ENCODE peak calls at places on chromosomes 4 and X, in four cellular contexts. K, E, X and I are unnamed samples.

GRCh38 chr4:118037955-118038354 is 3.7 kb downstream of the NDST3 start:
- DNase-seq in K (no peak), E (no peak), X (no peak), I (no peak)

GRCh38 chrX:39721570-39722279 is 376.0 kb downstream of the BCOR start:
- DNase-seq in E (no peak), K (no peak), X (no peak), I (no peak)

GRCh38 chrX:44036336-44036735 is 63.1 kb upstream of the NDP start:
- DNase-seq in K (no peak), X (no peak), E (no peak), I (no peak)

GRCh38 chr4:24886596-24886995 is 26.2 kb downstream of the CCDC149 start:
- DNase-seq in E (no peak), X (no peak), K (no peak), I (no peak)

GRCh38 chr4:151569650-151570049 is 160.7 kb downstream of the FHIP1A start:
- DNase-seq in K (no peak), E (no peak), X (no peak), I (no peak)

GRCh38 chrX:54530358-54530900 is 410 bp downstream of the GNL3L start:
- DNase-seq in E (no peak), K (no peak), X (peak), I (no peak)

GRCh38 chr4:158758142-158758541 is 10.7 kb upstream of the FNIP2 start:
- DNase-seq in X (no peak), K (no peak), E (no peak), I (peak)

GRCh38 chrX:139828037-139828436 is 104.8 kb downstream of the ATP11C start:
- DNase-seq in E (no peak), K (no peak), X (no peak), I (no peak)

GRCh38 chr4:42412251-42412650 is 15.0 kb downstream of the SHISA3 start:
- DNase-seq in E (no peak), X (no peak), K (no peak), I (peak)

GRCh38 chr4:122652379-122652778 is 31.5 kb upstream of the IL21 start:
- DNase-seq in X (peak), E (no peak), K (peak), I (no peak)

GRCh38 chr4:41887821-41888699 is 47.2 kb upstream of the TMEM33 start:
- DNase-seq in X (peak), K (peak), E (peak), I (peak)

GRCh38 chrX:67636532-67636931 is 92.7 kb downstream of the AR start:
- DNase-seq in K (no peak), X (no peak), E (no peak), I (no peak)

GRCh38 chr4:136927172-136927571 is 605.1 kb downstream of the PCDH18 start:
- DNase-seq in E (no peak), K (no peak), X (no peak), I (no peak)

GRCh38 chrX:74536142-74537010 is 78.0 kb downstream of the RLIM start:
- DNase-seq in K (no peak), E (no peak), X (no peak), I (no peak)
- H3K4me3 ChIP-seq in K (peak), E (peak), X (peak), I (peak)

GRCh38 chrX:69137911-69138310 is 27.3 kb downstream of the PJA1 start:
- DNase-seq in K (no peak), E (no peak), X (no peak), I (no peak)

GRCh38 chrX:69130448-69130847 is 34.8 kb downstream of the PJA1 start:
- DNase-seq in E (no peak), K (no peak), X (no peak), I (no peak)

GRCh38 chrX:69136546-69137331 is 28.5 kb downstream of the PJA1 start:
- DNase-seq in E (no peak), X (no peak), K (no peak), I (no peak)

GRCh38 chrX:69137371-69137881 is 27.8 kb downstream of the PJA1 start:
- DNase-seq in K (no peak), X (no peak), E (no peak), I (peak)

DNA sequence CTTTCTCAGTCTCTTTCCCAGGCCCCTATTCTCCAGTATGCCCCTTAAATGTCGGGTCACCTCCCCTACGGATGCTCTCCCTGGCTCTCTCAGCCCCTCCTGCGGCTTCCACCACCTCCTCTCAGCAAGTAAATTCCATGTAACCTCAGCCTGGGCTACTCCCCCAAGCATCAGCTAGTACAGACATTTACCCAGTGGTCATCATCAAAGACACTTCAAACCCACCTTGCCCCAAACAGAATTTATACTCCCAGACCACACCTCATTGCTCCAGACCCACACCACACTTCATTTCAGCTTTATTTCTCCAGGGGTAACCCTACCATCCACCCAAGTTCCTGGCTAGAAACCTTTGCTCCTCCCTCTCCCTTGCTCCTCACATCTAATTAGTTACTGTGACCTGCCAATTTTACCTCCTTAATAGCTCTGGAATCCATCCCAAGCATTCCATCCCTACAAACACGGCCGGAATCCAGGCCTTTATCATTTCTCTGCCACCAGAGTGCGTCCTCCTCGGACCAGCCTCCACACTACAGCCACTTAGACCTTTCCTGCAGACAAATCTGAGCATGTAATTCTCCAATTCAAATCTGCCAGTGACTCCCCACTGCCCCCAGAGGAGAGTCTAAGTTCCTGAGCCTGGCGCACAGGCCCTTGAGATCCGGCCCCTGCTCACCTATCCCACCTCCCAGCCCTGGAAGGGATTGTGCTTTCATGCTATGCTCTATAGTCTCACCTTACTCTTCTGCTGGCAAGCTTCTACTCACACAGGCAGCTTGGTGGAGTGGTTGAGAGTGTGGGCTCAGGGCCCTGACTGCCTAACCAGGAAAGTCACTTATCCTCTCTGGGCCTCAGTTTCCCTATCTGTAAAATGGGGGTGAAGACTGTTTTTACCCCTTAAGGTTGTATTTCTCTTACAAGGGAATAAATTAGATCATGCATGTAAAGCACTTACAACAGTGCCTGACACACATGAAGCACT is 31.4 kb downstream of the PJA1 start:
- DNase-seq in K (no peak), X (peak), E (no peak), I (peak)
- TF ChIP-seq CTCF in K (no peak), X (peak), E (peak), I (peak)

GRCh38 chrX:153502131-153502530 is 7.4 kb downstream of the BGN start:
- DNase-seq in K (no peak), E (no peak), X (no peak), I (no peak)
- H3K4me3 ChIP-seq in K (no peak), E (no peak), X (no peak), I (no peak)

GRCh38 chr4:74189331-74190043 is 31.6 kb downstream of the MTHFD2L start:
- DNase-seq in E (peak), K (no peak), X (peak), I (no peak)
- TF ChIP-seq CTCF in E (peak), K (peak), X (peak), I (peak)

GRCh38 chrX:6225307-6226052 is 3.2 kb downstream of the NLGN4X start:
- DNase-seq in E (no peak), X (no peak), K (no peak), I (no peak)

GRCh38 chrX:6227445-6227820 is 1.2 kb downstream of the NLGN4X start:
- DNase-seq in X (no peak), K (no peak), E (no peak), I (no peak)

GRCh38 chrX:6226646-6227444 is 1.8 kb downstream of the NLGN4X start:
- DNase-seq in E (no peak), X (no peak), K (no peak), I (no peak)

GRCh38 chrX:6228720-6229119 is at the start of gene NLGN4X:
- DNase-seq in K (no peak), E (no peak), X (no peak), I (no peak)

DNA sequence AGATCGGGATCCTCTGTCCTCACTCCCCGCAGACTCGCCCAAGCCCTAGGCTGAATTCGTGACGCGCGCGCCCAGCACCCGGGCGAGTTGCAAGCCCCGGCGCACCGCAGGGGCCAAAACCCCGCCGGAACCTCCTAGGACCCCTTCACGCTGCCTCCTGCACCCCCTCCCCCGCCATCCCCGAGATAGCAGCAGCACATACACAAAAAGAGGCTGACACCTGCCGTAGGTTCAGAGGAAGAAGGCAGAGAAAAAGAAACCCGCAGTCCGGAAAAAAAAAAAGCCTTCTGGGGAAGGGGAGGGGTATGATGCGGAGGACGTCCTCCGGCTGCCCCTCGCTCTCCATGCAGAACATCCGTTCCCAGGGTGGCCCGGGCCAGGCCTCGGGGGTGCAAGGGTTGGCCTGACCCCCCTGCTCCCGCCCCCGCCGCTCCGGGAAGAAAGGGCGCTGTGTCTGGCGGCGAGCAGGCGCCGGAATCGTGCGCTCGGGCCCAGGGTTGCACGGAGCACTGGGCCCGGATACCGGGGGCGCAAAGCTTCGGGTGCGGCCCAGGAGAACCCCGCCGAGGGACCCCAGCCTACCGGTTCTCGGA is 2.5 kb downstream of the NLGN4X start:
- DNase-seq in K (no peak), E (no peak), X (no peak), I (no peak)
- H3K4me3 ChIP-seq in K (no peak), E (no peak), X (no peak), I (no peak)

GRCh38 chr4:121096629-121097028 is 24.3 kb upstream of the NDNF start:
- DNase-seq in X (peak), K (no peak), E (no peak), I (peak)

GRCh38 chr4:121088867-121089266 is 16.5 kb upstream of the NDNF start:
- DNase-seq in K (no peak), X (no peak), E (no peak), I (no peak)

GRCh38 chr4:121094297-121094966 is 22.1 kb upstream of the NDNF start:
- DNase-seq in K (no peak), X (no peak), E (no peak), I (no peak)

GRCh38 chr4:121096174-121096573 is 23.8 kb upstream of the NDNF start:
- DNase-seq in E (no peak), X (no peak), K (no peak), I (no peak)

DNA sequence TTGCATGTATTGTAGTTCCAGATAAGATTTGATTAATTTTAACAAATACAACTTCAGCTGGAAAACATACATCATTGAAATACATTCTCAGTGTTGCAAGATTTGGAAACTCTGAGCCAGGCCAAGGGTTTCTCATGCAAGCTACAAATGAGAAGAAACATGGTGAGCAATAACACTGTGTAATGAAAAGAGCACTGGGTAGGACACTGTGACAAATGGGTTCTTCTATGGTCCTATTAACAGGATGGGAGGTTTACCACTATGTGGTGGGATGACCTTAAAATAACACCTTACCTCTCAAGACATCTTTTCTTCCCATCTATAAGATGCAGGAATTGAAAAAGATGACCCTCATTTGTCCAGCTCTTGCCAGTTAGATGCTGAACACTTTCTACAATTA is 19.6 kb upstream of the NDNF start:
- DNase-seq in K (no peak), E (no peak), X (no peak), I (no peak)
- TF ChIP-seq CTCF in K (no peak), E (no peak), X (no peak), I (no peak)

GRCh38 chr4:3532714-3533336 is 603 bp upstream of the LRPAP1 start:
- DNase-seq in K (no peak), E (no peak), X (no peak), I (no peak)
- H3K4me3 ChIP-seq in K (peak), E (peak), X (peak), I (peak)